ENCODE peak calls at places on chromosomes 11 and 22, in seven cellular contexts. C, I, Y, O, B, E and W are unnamed samples.

GRCh38 chr22:44363214-44363979 is 50.6 kb upstream of the SHISAL1 start:
- DNase-seq in C (no peak), I (no peak), Y (no peak), O (peak), B (no peak), E (peak), W (peak)

GRCh38 chr11:121467965-121468364 is 15.2 kb upstream of the SORL1-AS1 start:
- DNase-seq in C (no peak), I (no peak), Y (no peak), O (no peak), B (no peak), E (no peak), W (no peak)

GRCh38 chr22:46057206-46057605 is 80.2 kb upstream of the WNT7B start:
- DNase-seq in C (no peak), I (no peak), Y (no peak), O (no peak), B (no peak), E (no peak), W (no peak)

GRCh38 chr22:27581688-27582087 is 219.9 kb downstream of the MN1 start:
- DNase-seq in C (no peak), I (no peak), Y (no peak), O (peak), B (no peak), E (no peak), W (no peak)

GRCh38 chr22:24338701-24339451 is 68.2 kb downstream of the SPECC1L start:
- DNase-seq in C (no peak), I (peak), Y (peak), O (peak), B (no peak), E (peak), W (peak)

GRCh38 chr11:128582496-128583366 is 4.6 kb downstream of the ETS1 start:
- DNase-seq in C (peak), I (peak), Y (no peak), O (peak), B (peak), E (peak), W (peak)

GRCh38 chr11:7570938-7571337 is 57.1 kb downstream of the PPFIBP2 start:
- DNase-seq in C (no peak), I (peak), Y (no peak), O (no peak), B (peak), E (no peak), W (no peak)

GRCh38 chr11:80155412-80156017 is 714.7 kb upstream of the TENM4 start:
- DNase-seq in C (no peak), I (peak), Y (peak), O (peak), B (no peak), E (peak), W (peak)

GRCh38 chr11:102882389-102883024 is 7.7 kb upstream of the MMP12 start:
- DNase-seq in C (no peak), I (no peak), Y (no peak), O (peak), B (no peak), E (peak), W (peak)

GRCh38 chr22:49373801-49374226 is 453.9 kb downstream of the BRD1 start:
- DNase-seq in C (no peak), I (no peak), Y (no peak), O (no peak), B (no peak), E (no peak), W (no peak)

GRCh38 chr11:129331217-129331616 is 44.4 kb upstream of the BARX2 start:
- DNase-seq in C (no peak), I (no peak), Y (no peak), O (peak), B (no peak), E (peak), W (no peak)

GRCh38 chr11:64409707-64410395 is 50.9 kb downstream of the RPS6KA4 start:
- DNase-seq in C (no peak), I (no peak), Y (no peak), O (peak), B (no peak), E (no peak), W (no peak)

GRCh38 chr11:28675183-28675582 is 567.0 kb downstream of the METTL15 start:
- DNase-seq in C (no peak), I (no peak), Y (no peak), O (no peak), B (no peak), E (no peak), W (no peak)

GRCh38 chr22:47801541-47802245 is 1039.2 kb downstream of the TBC1D22A start:
- DNase-seq in C (no peak), I (no peak), Y (no peak), O (no peak), B (no peak), E (no peak), W (no peak)

GRCh38 chr11:30879322-30880020 is 293.3 kb upstream of the MPPED2 start:
- DNase-seq in C (no peak), I (no peak), Y (no peak), O (no peak), B (no peak), E (no peak), W (no peak)

GRCh38 chr11:36073411-36074203 is 129.7 kb downstream of the LDLRAD3 start:
- DNase-seq in C (no peak), I (no peak), Y (no peak), O (peak), B (no peak), E (no peak), W (peak)

GRCh38 chr11:575324-575995 is 810 bp upstream of the PHRF1 start:
- DNase-seq in C (no peak), I (peak), Y (peak), O (no peak), B (no peak), E (peak), W (peak)

GRCh38 chr22:41352058-41352457 is 29.7 kb upstream of the TEF start:
- DNase-seq in C (no peak), I (peak), Y (no peak), O (peak), B (no peak), E (peak), W (peak)

GRCh38 chr11:68150029-68150428 is 28.8 kb upstream of the CHKA start:
- DNase-seq in C (peak), I (peak), Y (no peak), O (peak), B (no peak), E (peak), W (peak)

GRCh38 chr11:102614485-102614884 is 10.6 kb downstream of the MMP20 start:
- DNase-seq in C (no peak), I (peak), Y (no peak), O (no peak), B (no peak), E (no peak), W (no peak)

GRCh38 chr22:31680764-31681624 is 19.0 kb upstream of the PISD start:
- DNase-seq in C (no peak), I (no peak), Y (no peak), O (peak), B (no peak), E (peak), W (peak)

GRCh38 chr11:15933896-15934625 is 422.3 kb downstream of the SOX6 start:
- DNase-seq in C (no peak), I (no peak), Y (no peak), O (peak), B (no peak), E (no peak), W (no peak)

GRCh38 chr11:88340366-88340930 is 2.9 kb upstream of the CTSC start:
- DNase-seq in C (no peak), I (no peak), Y (no peak), O (peak), B (no peak), E (no peak), W (no peak)

GRCh38 chr11:132080121-132080520 is 709.7 kb downstream of the NTM start:
- DNase-seq in C (no peak), I (no peak), Y (no peak), O (no peak), B (no peak), E (no peak), W (no peak)

GRCh38 chr22:23183107-23183698 is 2.9 kb downstream of the BCR start:
- DNase-seq in C (peak), I (peak), Y (peak), O (peak), B (peak), E (peak), W (peak)

GRCh38 chr11:111796696-111797095 is 30.5 kb upstream of the PPP2R1B start:
- DNase-seq in C (no peak), I (no peak), Y (no peak), O (no peak), B (no peak), E (peak), W (no peak)

GRCh38 chr22:42991010-42991651 is 23.8 kb downstream of the PACSIN2 start:
- DNase-seq in C (no peak), I (no peak), Y (no peak), O (peak), B (no peak), E (peak), W (peak)

GRCh38 chr11:27100534-27100933 is 59.9 kb downstream of the BBOX1 start:
- DNase-seq in C (no peak), I (no peak), Y (no peak), O (no peak), B (no peak), E (no peak), W (no peak)

GRCh38 chr11:35786918-35787557 is 124.5 kb downstream of the TRIM44 start:
- DNase-seq in C (no peak), I (no peak), Y (no peak), O (peak), B (no peak), E (no peak), W (peak)

GRCh38 chr11:70455354-70455753 is 57.0 kb downstream of the CTTN start:
- DNase-seq in C (no peak), I (no peak), Y (no peak), O (no peak), B (no peak), E (no peak), W (no peak)
- H2AK5ac ChIP-seq in C (no peak), I (no peak), Y (no peak), O (no peak), B (no peak), E (no peak), W (peak)

DNA sequence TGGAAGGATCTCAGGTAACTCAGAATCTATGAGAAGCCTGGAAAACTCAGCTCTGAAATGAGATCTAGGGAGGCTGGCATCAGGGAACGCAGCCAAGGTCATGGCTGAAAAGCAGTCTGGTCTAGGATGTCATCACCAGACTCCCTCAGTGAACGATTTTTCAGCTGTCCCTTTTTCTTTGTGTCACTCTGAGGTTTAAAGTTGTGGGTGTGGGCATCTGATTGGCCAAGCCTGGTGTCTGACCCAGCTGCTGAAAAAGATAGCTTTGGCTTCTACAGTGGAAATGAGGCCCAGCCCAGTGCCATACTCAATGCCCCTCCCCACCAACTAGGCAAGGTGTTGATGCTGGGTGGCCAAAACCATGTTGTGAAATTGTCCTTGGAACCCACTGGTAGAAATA is 14.5 kb downstream of the RPS3 start:
- DNase-seq in C (no peak), I (no peak), Y (no peak), O (no peak), B (no peak), E (no peak), W (no peak)
- H2AK5ac ChIP-seq in C (no peak), I (no peak), Y (no peak), O (no peak), B (no peak), E (no peak), W (no peak)

GRCh38 chr11:2259897-2260451 is 10.4 kb downstream of the ASCL2 start:
- DNase-seq in C (no peak), I (no peak), Y (no peak), O (no peak), B (peak), E (peak), W (no peak)
- H2AK5ac ChIP-seq in C (no peak), I (no peak), Y (peak), O (no peak), B (no peak), E (no peak), W (no peak)

DNA sequence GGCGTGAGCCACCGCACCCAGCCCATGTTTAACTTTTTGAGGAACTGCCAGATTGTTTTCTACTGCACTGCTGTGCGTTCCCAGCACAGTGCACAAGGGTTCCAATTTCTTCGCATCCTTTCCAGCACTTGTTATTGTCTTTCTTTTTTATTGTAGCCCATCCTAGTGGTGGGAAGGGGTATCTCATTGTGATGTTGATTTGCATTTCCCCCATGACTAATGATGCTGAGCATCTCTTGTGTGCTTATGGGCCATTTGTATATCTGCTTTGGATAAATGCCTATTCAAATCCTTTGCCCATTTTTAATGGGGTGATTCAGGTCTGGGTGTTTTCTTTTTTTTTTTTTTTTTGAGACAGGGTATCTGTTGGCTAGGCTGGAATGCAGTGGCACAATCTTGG is 36.6 kb upstream of the SYT7 start:
- DNase-seq in C (no peak), I (no peak), Y (no peak), O (peak), B (no peak), E (no peak), W (no peak)
- H2AK5ac ChIP-seq in C (no peak), I (no peak), Y (no peak), O (no peak), B (no peak), E (no peak), W (no peak)

DNA sequence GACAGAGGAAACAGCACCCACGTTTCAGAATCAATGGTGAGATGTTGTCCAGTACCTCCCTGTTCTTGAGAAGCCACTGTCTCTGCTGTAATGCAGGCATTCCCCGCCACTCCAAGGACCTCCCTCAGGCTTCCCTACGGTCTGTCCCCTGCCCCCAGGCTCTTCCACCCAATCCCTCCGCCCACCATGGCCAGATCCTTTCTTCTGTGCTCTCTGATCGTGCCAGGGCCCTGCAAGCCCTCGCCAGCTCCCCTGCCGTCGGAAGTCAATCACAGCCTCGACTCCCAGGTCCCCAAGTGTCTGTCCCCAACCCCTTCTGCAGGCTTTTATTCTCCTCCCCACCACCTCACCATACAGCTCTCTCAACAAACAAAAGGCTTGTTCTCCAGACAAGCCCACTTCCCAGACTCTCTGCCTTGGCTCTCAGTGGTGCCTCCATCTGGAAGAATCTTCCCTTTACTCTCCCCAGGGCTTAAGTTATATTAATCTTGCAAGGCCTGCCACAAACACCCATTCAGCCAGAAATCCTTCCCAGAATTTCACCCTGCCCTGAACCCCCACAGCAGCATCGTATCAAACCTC is 13.7 kb downstream of the SCN4B start:
- DNase-seq in C (no peak), I (no peak), Y (no peak), O (no peak), B (no peak), E (no peak), W (no peak)
- H2AK5ac ChIP-seq in C (no peak), I (no peak), Y (no peak), O (no peak), B (no peak), E (no peak), W (no peak)

DNA sequence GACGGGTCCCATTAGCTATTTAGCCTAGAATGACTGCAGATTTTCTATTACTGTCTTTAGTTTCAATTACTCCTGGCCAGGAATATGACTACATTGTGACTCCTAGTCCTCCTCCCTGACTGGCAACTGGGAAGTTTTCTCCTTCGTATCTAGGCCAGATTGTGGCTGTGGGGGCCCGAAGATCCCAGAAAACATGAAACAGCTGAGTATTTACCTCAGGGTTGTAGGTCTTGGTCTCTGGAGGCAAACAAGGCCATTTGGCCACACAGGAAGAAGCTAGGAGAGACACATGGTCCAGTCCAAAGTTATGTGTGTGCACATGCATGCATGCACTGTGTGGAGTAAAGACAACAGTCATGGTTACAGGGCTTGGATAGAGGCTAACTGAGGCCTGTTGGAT is 10.2 kb upstream of the GDPD4 start:
- DNase-seq in C (no peak), I (no peak), Y (no peak), O (no peak), B (no peak), E (no peak), W (no peak)
- H2AK5ac ChIP-seq in C (no peak), I (no peak), Y (no peak), O (no peak), B (no peak), E (no peak), W (no peak)

DNA sequence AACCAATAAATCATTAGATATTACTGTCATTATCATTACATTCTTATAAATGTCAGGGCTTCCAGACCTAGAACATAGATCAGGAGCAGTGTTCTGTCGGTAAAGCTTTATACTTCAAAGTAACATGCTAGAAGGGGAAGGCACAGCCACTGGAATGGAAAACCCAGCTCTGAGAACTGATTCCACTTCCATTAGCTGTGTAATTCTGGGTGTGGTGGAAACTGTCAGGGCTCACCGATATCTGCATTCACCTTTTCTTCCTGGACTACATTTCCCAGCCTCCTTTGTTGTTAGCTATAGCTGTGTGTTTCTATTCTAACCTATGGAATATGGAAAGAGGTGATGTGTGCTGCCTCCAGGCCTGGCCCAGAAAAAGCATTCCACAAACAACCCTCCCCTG is 585.8 kb downstream of the BUD13 start:
- DNase-seq in C (no peak), I (no peak), Y (no peak), O (no peak), B (no peak), E (no peak), W (no peak)
- H2AK5ac ChIP-seq in C (no peak), I (no peak), Y (no peak), O (no peak), B (no peak), E (no peak), W (no peak)

GRCh38 chr11:10282121-10282520 is 11.9 kb downstream of the SBF2 start:
- DNase-seq in C (no peak), I (no peak), Y (no peak), O (no peak), B (no peak), E (no peak), W (no peak)
- H2AK5ac ChIP-seq in C (no peak), I (no peak), Y (no peak), O (no peak), B (no peak), E (no peak), W (no peak)

GRCh38 chr11:117604349-117604995 is 192.5 kb downstream of the DSCAML1 start:
- DNase-seq in C (no peak), I (no peak), Y (no peak), O (peak), B (no peak), E (no peak), W (peak)

GRCh38 chr11:117597083-117597482 is 199.9 kb downstream of the DSCAML1 start:
- DNase-seq in C (no peak), I (peak), Y (peak), O (peak), B (peak), E (peak), W (peak)

GRCh38 chr11:117600976-117601708 is 195.9 kb downstream of the DSCAML1 start:
- DNase-seq in C (no peak), I (no peak), Y (no peak), O (no peak), B (no peak), E (no peak), W (no peak)

GRCh38 chr11:117595440-117595839 is 201.6 kb downstream of the DSCAML1 start:
- DNase-seq in C (no peak), I (peak), Y (no peak), O (no peak), B (no peak), E (no peak), W (no peak)

GRCh38 chr11:117600261-117600783 is 196.7 kb downstream of the DSCAML1 start:
- DNase-seq in C (no peak), I (peak), Y (no peak), O (no peak), B (peak), E (no peak), W (no peak)
- H2AK5ac ChIP-seq in C (peak), I (no peak), Y (no peak), O (no peak), B (no peak), E (no peak), W (no peak)

GRCh38 chr22:17873804-17874203 is 99.5 kb upstream of the BID start:
- DNase-seq in C (no peak), I (no peak), Y (no peak), O (no peak), B (no peak), E (no peak), W (no peak)

GRCh38 chr22:17873116-17873515 is 98.8 kb upstream of the BID start:
- DNase-seq in C (no peak), I (no peak), Y (no peak), O (no peak), B (no peak), E (no peak), W (no peak)

GRCh38 chr22:17875156-17875555 is 100.9 kb upstream of the BID start:
- DNase-seq in C (no peak), I (no peak), Y (no peak), O (no peak), B (no peak), E (no peak), W (no peak)

GRCh38 chr22:17875631-17876030 is 101.4 kb upstream of the BID start:
- DNase-seq in C (no peak), I (no peak), Y (no peak), O (no peak), B (no peak), E (no peak), W (no peak)

GRCh38 chr22:17874231-17874630 is 100.0 kb upstream of the BID start:
- DNase-seq in C (no peak), I (no peak), Y (no peak), O (no peak), B (no peak), E (no peak), W (no peak)
- H2AK5ac ChIP-seq in C (no peak), I (no peak), Y (no peak), O (no peak), B (no peak), E (no peak), W (no peak)